ENCODE peak calls at places on chromosomes 5 and 9, in nine cellular contexts. U is kidney epithelial cell; C is GM13977; I is colonic mucosa; R is CD4-positive, alpha-beta T cell; D is heart left ventricle; Z is right atrium auricular region; X is left ventricle myocardium inferior; S is astrocyte. L is an unnamed sample.

GRCh38 chr9:7756088-7756487 is 43.5 kb downstream of the DMAC1 start:
- DNase-seq in U (peak; percentile 9), C (peak; percentile 34), I (no peak), R (no peak), D (no peak), Z (no peak), X (no peak), S (no peak), L (no peak)

GRCh38 chr9:10251490-10251889 is 361.3 kb downstream of the PTPRD start:
- DNase-seq in U (peak; percentile 7), C (no peak), I (no peak), R (no peak), D (no peak), Z (no peak), X (no peak), S (peak; percentile 43), L (no peak)

GRCh38 chr9:70574222-70574837 is 159.9 kb upstream of the KLF9 start:
- DNase-seq in U (no peak), C (no peak), I (no peak), R (no peak), D (no peak), Z (peak; percentile 82), X (no peak), S (peak; percentile 89), L (no peak)

GRCh38 chr5:65482280-65482726 is 583 bp upstream of the ADAMTS6 start:
- DNase-seq in U (no peak), C (no peak), I (no peak), R (no peak), D (no peak), Z (no peak), X (no peak), S (peak; percentile 67), L (no peak)

GRCh38 chr9:134381671-134382505 is 55.6 kb downstream of the RXRA start:
- DNase-seq in U (no peak), C (no peak), I (peak; percentile 66), R (no peak), D (peak; percentile 77), Z (no peak), X (peak; percentile 61), S (peak; percentile 36), L (no peak)

GRCh38 chr9:135282001-135282731 is 194.7 kb downstream of the OLFM1 start:
- DNase-seq in U (no peak), C (no peak), I (peak; percentile 82), R (peak; percentile 6), D (peak; percentile 74), Z (no peak), X (peak; percentile 73), S (peak; percentile 8), L (peak; percentile 89)

GRCh38 chr5:61321650-61322049 is 10.4 kb upstream of the ZSWIM6 start:
- DNase-seq in U (no peak), C (no peak), I (no peak), R (no peak), D (no peak), Z (no peak), X (no peak), S (no peak), L (no peak)

GRCh38 chr9:126877418-126877817 is 17.0 kb downstream of the ZBTB34 start:
- DNase-seq in U (no peak), C (no peak), I (no peak), R (no peak), D (no peak), Z (no peak), X (no peak), S (no peak), L (no peak)

GRCh38 chr9:81529556-81530193 is 159.7 kb downstream of the TLE1 start:
- DNase-seq in U (peak; percentile 45), C (no peak), I (no peak), R (no peak), D (no peak), Z (peak; percentile 72), X (no peak), S (peak; percentile 55), L (no peak)

GRCh38 chr5:137636846-137637515 is 98.9 kb downstream of the KLHL3 start:
- DNase-seq in U (no peak), C (no peak), I (no peak), R (no peak), D (no peak), Z (no peak), X (no peak), S (no peak), L (no peak)

GRCh38 chr5:140822281-140822629 is 842 bp downstream of the PCDHA5 start:
- DNase-seq in U (no peak), C (no peak), I (no peak), R (no peak), D (no peak), Z (no peak), X (no peak), S (no peak), L (no peak)

GRCh38 chr9:518540-518939 is 303.9 kb downstream of the DOCK8 start:
- DNase-seq in U (no peak), C (no peak), I (peak; percentile 81), R (no peak), D (no peak), Z (no peak), X (no peak), S (no peak), L (no peak)

GRCh38 chr5:159385529-159385928 is 55.2 kb upstream of the IL12B start:
- DNase-seq in U (no peak), C (no peak), I (no peak), R (no peak), D (no peak), Z (no peak), X (no peak), S (no peak), L (no peak)

GRCh38 chr5:63843190-63843589 is 119.1 kb downstream of the HTR1A start:
- DNase-seq in U (no peak), C (no peak), I (peak; percentile 57), R (no peak), D (no peak), Z (no peak), X (no peak), S (no peak), L (no peak)

GRCh38 chr9:6173914-6174313 is 41.7 kb upstream of the IL33 start:
- DNase-seq in U (no peak), C (no peak), I (no peak), R (no peak), D (no peak), Z (no peak), X (no peak), S (no peak), L (no peak)

GRCh38 chr5:54959673-54960418 is 25.5 kb downstream of the ESM1 start:
- DNase-seq in U (no peak), C (no peak), I (no peak), R (no peak), D (no peak), Z (no peak), X (no peak), S (no peak), L (peak; percentile 34)

GRCh38 chr5:111757582-111758283 is 739 bp upstream of the NREP start:
- DNase-seq in U (no peak), C (peak; percentile 87), I (peak; percentile 93), R (peak; percentile 52), D (peak; percentile 97), Z (peak; percentile 87), X (peak; percentile 97), S (peak; percentile 94), L (peak; percentile 95)
- TF ChIP-seq CTCF in U (no peak), C (no peak), I (no peak), R (no peak), D (no peak), Z (no peak), X (peak; percentile 9), S (no peak), L (no peak)

DNA sequence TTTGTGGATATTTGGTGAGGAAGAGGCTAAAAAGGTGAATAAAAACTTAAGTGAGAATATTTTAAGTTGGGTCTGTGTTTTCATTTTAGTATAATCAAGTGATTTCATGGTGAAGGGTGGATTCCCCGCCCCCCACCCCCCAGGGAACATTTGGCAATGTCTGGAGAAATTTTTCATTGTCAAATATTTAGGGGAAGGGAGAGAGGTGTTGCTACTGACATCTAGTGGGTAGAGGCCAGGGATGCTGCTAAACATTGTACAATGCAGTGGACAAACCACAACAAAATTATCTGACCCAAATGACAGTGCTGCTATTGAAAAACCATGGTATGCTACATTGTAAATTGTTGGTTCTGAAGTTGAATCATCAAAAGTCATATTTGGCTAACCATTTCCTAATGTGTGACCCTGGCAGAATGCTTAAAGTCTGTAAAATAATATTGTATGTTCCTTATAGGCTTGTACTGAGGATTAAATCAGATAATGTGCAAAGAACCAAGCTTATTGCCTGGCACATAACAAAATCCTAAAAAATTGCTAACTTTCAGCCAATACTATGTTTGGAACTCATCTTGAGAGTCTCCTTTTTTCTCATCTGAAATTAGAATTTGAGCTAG is 5.6 kb downstream of the C5orf24 start:
- DNase-seq in U (no peak), C (no peak), I (no peak), R (no peak), D (peak; percentile 5), Z (no peak), X (no peak), S (peak; percentile 18), L (peak; percentile 21)
- TF ChIP-seq CTCF in U (peak; percentile 51), C (peak; percentile 41), I (no peak), R (peak; percentile 27), D (peak; percentile 47), Z (no peak), X (peak; percentile 45), S (peak; percentile 63), L (peak; percentile 67)

GRCh38 chr5:169335806-169336205 is 34.9 kb upstream of the SLIT3 start:
- DNase-seq in U (no peak), C (no peak), I (no peak), R (no peak), D (no peak), Z (no peak), X (no peak), S (no peak), L (no peak)

GRCh38 chr5:169328401-169328800 is 27.5 kb upstream of the SLIT3 start:
- DNase-seq in U (no peak), C (no peak), I (no peak), R (no peak), D (no peak), Z (no peak), X (no peak), S (no peak), L (no peak)

GRCh38 chr5:169336234-169336633 is 35.3 kb upstream of the SLIT3 start:
- DNase-seq in U (no peak), C (no peak), I (no peak), R (no peak), D (no peak), Z (no peak), X (no peak), S (no peak), L (no peak)

DNA sequence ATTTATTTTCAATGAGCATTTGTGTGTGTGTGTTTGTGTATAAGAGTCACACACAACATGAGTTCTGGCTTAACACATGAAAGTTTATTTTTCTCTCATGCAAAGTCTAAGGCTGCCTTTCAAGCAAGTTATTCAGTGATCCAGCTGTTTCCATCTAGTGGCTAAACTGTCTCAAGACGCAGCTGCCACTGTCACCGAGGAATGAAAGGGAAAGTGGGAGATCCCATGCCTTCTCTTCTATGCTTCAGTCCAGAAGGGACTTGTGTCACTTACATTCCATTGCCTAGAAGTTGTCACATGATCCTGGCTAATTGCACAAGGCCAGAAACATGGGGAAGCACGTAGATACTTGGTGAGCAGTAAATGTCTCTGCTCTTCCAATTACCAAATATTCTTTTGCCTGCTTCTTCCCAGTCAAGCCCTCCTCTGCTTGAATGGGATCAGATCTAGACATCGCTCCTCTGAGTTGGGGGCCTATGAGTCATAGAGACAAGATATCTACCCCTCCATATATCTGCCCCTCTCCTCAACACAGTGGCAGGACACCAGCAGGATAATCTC is 30.4 kb upstream of the SLIT3 start:
- DNase-seq in U (no peak), C (no peak), I (no peak), R (no peak), D (no peak), Z (no peak), X (no peak), S (no peak), L (no peak)
- TF ChIP-seq CTCF in U (no peak), C (no peak), I (no peak), R (no peak), D (no peak), Z (no peak), X (no peak), S (no peak), L (no peak)

GRCh38 chr5:99099691-99100090 is 170.9 kb upstream of the CHD1 start:
- DNase-seq in U (no peak), C (no peak), I (no peak), R (no peak), D (no peak), Z (no peak), X (no peak), S (no peak), L (no peak)
- TF ChIP-seq CTCF in U (no peak), C (no peak), I (no peak), R (no peak), D (no peak), Z (no peak), X (no peak), S (no peak), L (no peak)